ENCODE peak calls at places on chromosome 3, in eight cellular contexts. W is breast epithelium, G is coronary artery, J is thyroid gland, C is mammary epithelial cell, O is neuronal stem cell, M is substantia nigra, I is adrenal gland. K is an unnamed sample.

GRCh38 chr3:10387881-10388621 is 67.1 kb upstream of the SEC13 start:
- DNase-seq in W (no peak), G (no peak), J (no peak), C (peak; percentile 56), O (peak; percentile 37), M (no peak), I (no peak), K (no peak)

GRCh38 chr3:52017467-52018065 is 21.9 kb upstream of the RPL29 start:
- DNase-seq in W (no peak), G (no peak), J (no peak), C (no peak), O (no peak), M (no peak), I (no peak), K (no peak)

GRCh38 chr3:45546636-45547201 is 47.8 kb upstream of the LIMD1 start:
- DNase-seq in W (no peak), G (no peak), J (no peak), C (no peak), O (peak; percentile 45), M (peak; percentile 55), I (no peak), K (no peak)

GRCh38 chr3:133905376-133905775 is 9.7 kb upstream of the RAB6B start:
- DNase-seq in W (no peak), G (no peak), J (no peak), C (no peak), O (no peak), M (no peak), I (no peak), K (no peak)

GRCh38 chr3:157606392-157607197 is 103.4 kb upstream of the VEPH1 start:
- DNase-seq in W (peak; percentile 56), G (no peak), J (peak; percentile 51), C (peak; percentile 47), O (peak; percentile 61), M (peak; percentile 49), I (peak; percentile 51), K (peak; percentile 79)

GRCh38 chr3:190261740-190262139 is 60.5 kb downstream of the CLDN1 start:
- DNase-seq in W (no peak), G (no peak), J (no peak), C (peak; percentile 82), O (no peak), M (no peak), I (no peak), K (no peak)

GRCh38 chr3:126111566-126112475 is 27.9 kb upstream of the SLC41A3 start:
- DNase-seq in W (peak; percentile 42), G (peak; percentile 56), J (no peak), C (no peak), O (no peak), M (no peak), I (peak; percentile 9), K (no peak)

GRCh38 chr3:89426060-89426459 is 318.6 kb downstream of the EPHA3 start:
- DNase-seq in W (no peak), G (no peak), J (no peak), C (peak; percentile 20), O (no peak), M (no peak), I (no peak), K (no peak)

GRCh38 chr3:191255156-191255555 is 56.1 kb downstream of the OSTN start:
- DNase-seq in W (no peak), G (no peak), J (no peak), C (peak; percentile 45), O (no peak), M (no peak), I (no peak), K (no peak)

GRCh38 chr3:30673425-30674341 is 67.3 kb downstream of the TGFBR2 start:
- DNase-seq in W (no peak), G (no peak), J (no peak), C (no peak), O (no peak), M (no peak), I (no peak), K (no peak)

GRCh38 chr3:31167666-31168065 is 273.2 kb upstream of the GADL1 start:
- DNase-seq in W (no peak), G (no peak), J (no peak), C (no peak), O (no peak), M (no peak), I (no peak), K (no peak)

DNA sequence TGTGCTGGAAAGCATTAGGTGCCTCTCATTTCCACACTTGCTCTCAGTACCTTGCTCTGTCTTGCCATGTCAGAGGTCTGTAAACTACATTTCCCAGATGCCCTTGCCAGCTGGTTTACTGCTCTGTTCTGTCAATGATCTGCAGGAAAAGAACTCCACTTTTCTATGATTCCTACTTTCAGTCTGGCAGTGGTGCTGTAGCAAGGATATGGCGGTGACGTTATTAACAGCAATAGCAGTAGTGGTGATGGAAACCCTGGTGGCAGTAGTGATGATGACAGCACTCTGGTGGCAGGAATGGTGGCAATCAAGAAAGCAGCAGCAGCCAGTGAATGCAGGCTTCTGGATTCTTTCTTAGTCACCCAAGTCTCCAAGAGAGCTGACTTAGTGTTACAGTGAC is 665.2 kb downstream of the DIPK2A start:
- DNase-seq in W (no peak), G (no peak), J (no peak), C (no peak), O (no peak), M (no peak), I (no peak), K (no peak)
- H3K27ac ChIP-seq in W (no peak overlapping the region), G (no peak overlapping the region), J (no peak overlapping the region), C (no peak overlapping the region), O (no peak overlapping the region), M (no peak overlapping the region), I (no peak overlapping the region), K (no peak overlapping the region)

GRCh38 chr3:58198804-58199203 is 12.0 kb downstream of the DNASE1L3 start:
- DNase-seq in W (no peak), G (no peak), J (no peak), C (no peak), O (no peak), M (no peak), I (no peak), K (no peak)

GRCh38 chr3:58200121-58200709 is 10.6 kb downstream of the DNASE1L3 start:
- DNase-seq in W (no peak), G (no peak), J (no peak), C (no peak), O (no peak), M (no peak), I (no peak), K (no peak)

GRCh38 chr3:58198362-58198761 is 12.4 kb downstream of the DNASE1L3 start:
- DNase-seq in W (no peak), G (no peak), J (no peak), C (no peak), O (no peak), M (no peak), I (no peak), K (no peak)

GRCh38 chr3:58200846-58201355 is 9.9 kb downstream of the DNASE1L3 start:
- DNase-seq in W (no peak), G (no peak), J (no peak), C (no peak), O (no peak), M (no peak), I (no peak), K (no peak)

GRCh38 chr3:58197588-58197987 is 13.2 kb downstream of the DNASE1L3 start:
- DNase-seq in W (no peak), G (no peak), J (no peak), C (no peak), O (no peak), M (no peak), I (no peak), K (no peak)
- H3K27ac ChIP-seq in W (no peak overlapping the region), G (no peak overlapping the region), J (peak overlapping the region; percentile 65), C (no peak overlapping the region), O (no peak overlapping the region), M (no peak overlapping the region), I (peak overlapping the region; percentile 71), K (no peak overlapping the region)

GRCh38 chr3:161372321-161373260 is 1.3 kb upstream of the SPTSSB start:
- DNase-seq in W (no peak), G (no peak), J (peak; percentile 11), C (peak; percentile 31), O (peak; percentile 35), M (peak; percentile 22), I (no peak), K (peak; percentile 16)
- H3K27ac ChIP-seq in W (peak overlapping the region; percentile 69), G (no peak overlapping the region), J (peak overlapping the region; percentile 2), C (no peak overlapping the region), O (no peak overlapping the region), M (peak overlapping the region; percentile 38), I (no peak overlapping the region), K (no peak overlapping the region)

DNA sequence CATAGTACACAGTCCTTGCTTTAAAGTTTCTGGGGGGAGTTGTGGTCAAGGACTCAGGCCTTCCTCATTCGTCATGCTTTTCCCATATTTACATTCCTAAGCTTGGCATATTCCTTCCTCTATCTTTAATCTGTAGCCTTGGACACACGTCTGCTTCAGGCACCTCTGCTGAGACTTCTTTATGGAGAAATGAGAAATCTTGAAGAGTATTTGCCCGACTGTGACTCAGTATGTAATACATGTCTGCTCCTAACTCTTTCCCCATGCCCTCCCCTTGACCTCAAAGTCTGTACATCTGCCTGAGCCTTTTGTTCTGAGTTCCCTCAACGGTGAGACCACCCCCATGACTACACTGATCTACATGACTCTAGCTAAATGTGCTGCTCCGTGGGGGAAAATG is 246.1 kb downstream of the SI start:
- DNase-seq in W (no peak), G (no peak), J (no peak), C (no peak), O (no peak), M (no peak), I (no peak), K (no peak)
- H3K27ac ChIP-seq in W (no peak overlapping the region), G (no peak overlapping the region), J (no peak overlapping the region), C (no peak overlapping the region), O (no peak overlapping the region), M (no peak overlapping the region), I (no peak overlapping the region), K (no peak overlapping the region)

GRCh38 chr3:138010273-138010590 is 267 bp downstream of the CLDN18 start:
- DNase-seq in W (no peak), G (no peak), J (no peak), C (no peak), O (no peak), M (no peak), I (no peak), K (no peak)

GRCh38 chr3:138016065-138016464 is 6.1 kb downstream of the CLDN18 start:
- DNase-seq in W (no peak), G (no peak), J (no peak), C (no peak), O (no peak), M (no peak), I (no peak), K (no peak)

GRCh38 chr3:138011722-138012121 is 1.8 kb downstream of the CLDN18 start:
- DNase-seq in W (no peak), G (no peak), J (no peak), C (no peak), O (no peak), M (no peak), I (no peak), K (no peak)

GRCh38 chr3:138009476-138010272 is at the start of gene CLDN18:
- DNase-seq in W (no peak), G (no peak), J (peak; percentile 75), C (no peak), O (no peak), M (no peak), I (no peak), K (no peak)

DNA sequence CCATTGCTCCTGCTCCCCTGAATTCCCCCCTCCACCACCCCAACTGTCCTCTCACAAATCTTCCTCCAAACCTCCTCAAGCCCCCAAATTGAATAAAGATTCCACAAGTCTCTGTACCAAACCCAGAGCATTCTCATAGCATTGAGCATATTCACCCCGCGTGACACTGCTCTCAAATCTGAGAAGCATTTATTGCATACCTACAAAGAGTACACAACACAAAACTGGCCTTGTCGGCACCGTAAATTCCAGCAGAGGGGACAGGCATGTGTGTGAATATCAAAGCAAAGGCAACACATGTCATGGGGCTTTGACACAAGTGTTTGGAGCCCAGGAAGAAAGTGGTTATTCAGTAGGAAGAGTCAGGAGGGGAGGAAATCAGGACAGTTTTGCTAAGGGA is 2.6 kb downstream of the CLDN18 start:
- DNase-seq in W (no peak), G (no peak), J (no peak), C (no peak), O (no peak), M (no peak), I (no peak), K (no peak)
- H3K27ac ChIP-seq in W (no peak overlapping the region), G (no peak overlapping the region), J (no peak overlapping the region), C (no peak overlapping the region), O (no peak overlapping the region), M (no peak overlapping the region), I (no peak overlapping the region), K (no peak overlapping the region)

K was measured in pancreas.